ENCODE peak calls at places on chromosome 13, in seven cellular contexts. One of them, this sample, is unnamed. For H3K36me3 and H3K4me1, the result is how much of the 10 kb centered on the place peaks cover.

GRCh38 chr13:52383362-52383761 is 22.6 kb downstream of the THSD1 start:
- DNase-seq in tibial artery: no peak
- DNase-seq in stomach: no peak
- DNase-seq in HCT116: no peak
- DNase-seq in naive thymus-derived CD4-positive, alpha-beta T cell: no peak
- DNase-seq in upper lobe of left lung: no peak
- DNase-seq in upper lobe of right lung: no peak
- DNase-seq in this sample: no peak

GRCh38 chr13:71517004-71517403 is 350.0 kb downstream of the DACH1 start:
- DNase-seq in tibial artery: no peak
- DNase-seq in upper lobe of right lung: no peak
- DNase-seq in HCT116: peak
- DNase-seq in upper lobe of left lung: no peak
- DNase-seq in stomach: no peak
- DNase-seq in naive thymus-derived CD4-positive, alpha-beta T cell: no peak
- DNase-seq in this sample: no peak

GRCh38 chr13:95535243-95535642 is 17.3 kb upstream of the CLDN10 start:
- DNase-seq in naive thymus-derived CD4-positive, alpha-beta T cell: no peak
- DNase-seq in HCT116: peak
- DNase-seq in tibial artery: no peak
- DNase-seq in stomach: no peak
- DNase-seq in upper lobe of left lung: no peak
- DNase-seq in upper lobe of right lung: no peak
- DNase-seq in this sample: no peak

GRCh38 chr13:97005631-97006262 is 11.5 kb upstream of the OXGR1 start:
- DNase-seq in tibial artery: no peak
- DNase-seq in naive thymus-derived CD4-positive, alpha-beta T cell: no peak
- DNase-seq in stomach: no peak
- DNase-seq in upper lobe of right lung: no peak
- DNase-seq in upper lobe of left lung: no peak
- DNase-seq in HCT116: no peak
- DNase-seq in this sample: no peak

GRCh38 chr13:51793570-51794273 is 10.2 kb downstream of the DHRS12 start:
- DNase-seq in stomach: no peak
- DNase-seq in upper lobe of right lung: no peak
- DNase-seq in tibial artery: no peak
- DNase-seq in naive thymus-derived CD4-positive, alpha-beta T cell: no peak
- DNase-seq in upper lobe of left lung: no peak
- DNase-seq in HCT116: peak
- DNase-seq in this sample: no peak

GRCh38 chr13:102799544-102800144 is 725 bp downstream of the BIVM start:
- DNase-seq in tibial artery: peak
- DNase-seq in upper lobe of left lung: peak
- DNase-seq in stomach: peak
- DNase-seq in naive thymus-derived CD4-positive, alpha-beta T cell: peak
- DNase-seq in upper lobe of right lung: peak
- DNase-seq in HCT116: no peak
- DNase-seq in this sample: peak

GRCh38 chr13:66926851-66927524 is 303.1 kb downstream of the PCDH9 start:
- DNase-seq in tibial artery: no peak
- DNase-seq in stomach: no peak
- DNase-seq in naive thymus-derived CD4-positive, alpha-beta T cell: no peak
- DNase-seq in upper lobe of left lung: no peak
- DNase-seq in HCT116: no peak
- DNase-seq in upper lobe of right lung: no peak
- DNase-seq in this sample: no peak

GRCh38 chr13:102948006-102948405 is 102.2 kb downstream of the ERCC5 start:
- DNase-seq in HCT116: no peak
- DNase-seq in upper lobe of left lung: no peak
- DNase-seq in stomach: no peak
- DNase-seq in upper lobe of right lung: no peak
- DNase-seq in tibial artery: no peak
- DNase-seq in naive thymus-derived CD4-positive, alpha-beta T cell: no peak
- DNase-seq in this sample: no peak

GRCh38 chr13:27481766-27482165 is 31.4 kb upstream of the MTIF3 start:
- DNase-seq in stomach: peak
- DNase-seq in naive thymus-derived CD4-positive, alpha-beta T cell: no peak
- DNase-seq in upper lobe of right lung: peak
- DNase-seq in HCT116: peak
- DNase-seq in upper lobe of left lung: peak
- DNase-seq in tibial artery: no peak
- DNase-seq in this sample: no peak

DNA sequence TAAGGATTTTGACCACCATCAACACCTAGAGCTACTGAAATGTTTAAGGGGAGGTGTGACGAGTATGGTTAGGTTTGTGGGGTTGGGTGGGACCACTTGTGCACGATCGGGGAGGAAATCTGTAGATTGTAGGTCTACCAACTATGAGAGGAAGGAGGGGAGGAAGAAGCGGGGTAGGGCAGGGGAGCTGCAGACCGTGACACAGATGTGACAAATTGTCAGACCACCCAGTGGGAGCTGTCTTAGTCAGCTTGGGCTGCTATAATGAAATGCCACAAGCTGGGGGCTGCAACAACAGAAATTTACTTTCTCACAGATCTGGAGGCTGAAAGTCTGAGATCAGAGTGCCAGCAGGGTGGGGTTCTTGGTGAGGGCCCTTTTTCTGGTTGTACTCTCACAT is 62.2 kb upstream of the ARGLU1 start:
- DNase-seq in tibial artery: no peak
- DNase-seq in upper lobe of left lung: no peak
- DNase-seq in stomach: no peak
- DNase-seq in upper lobe of right lung: no peak
- DNase-seq in naive thymus-derived CD4-positive, alpha-beta T cell: no peak
- DNase-seq in HCT116: no peak
- DNase-seq in this sample: no peak
- H3K27ac ChIP-seq in tibial artery: no peak
- H3K27ac ChIP-seq in upper lobe of left lung: no peak
- H3K27ac ChIP-seq in stomach: no peak
- H3K27ac ChIP-seq in upper lobe of right lung: no peak
- H3K27ac ChIP-seq in naive thymus-derived CD4-positive, alpha-beta T cell: no peak
- H3K27ac ChIP-seq in HCT116: no peak
- H3K27ac ChIP-seq in this sample: no peak

GRCh38 chr13:20788312-20788711 is 14.6 kb upstream of the EEF1AKMT1 start:
- DNase-seq in upper lobe of left lung: no peak
- DNase-seq in naive thymus-derived CD4-positive, alpha-beta T cell: no peak
- DNase-seq in upper lobe of right lung: no peak
- DNase-seq in tibial artery: no peak
- DNase-seq in HCT116: no peak
- DNase-seq in stomach: no peak
- DNase-seq in this sample: no peak
- H3K36me3 ChIP-seq in upper lobe of left lung: under half
- H3K36me3 ChIP-seq in naive thymus-derived CD4-positive, alpha-beta T cell: under half
- H3K36me3 ChIP-seq in upper lobe of right lung: under half
- H3K36me3 ChIP-seq in tibial artery: under half
- H3K36me3 ChIP-seq in HCT116: under half
- H3K36me3 ChIP-seq in stomach: under half
- H3K36me3 ChIP-seq in this sample: under half

GRCh38 chr13:60412909-60413616 is 16.0 kb downstream of the TDRD3 start:
- DNase-seq in upper lobe of right lung: no peak
- DNase-seq in upper lobe of left lung: no peak
- DNase-seq in tibial artery: no peak
- DNase-seq in stomach: no peak
- DNase-seq in HCT116: no peak
- DNase-seq in naive thymus-derived CD4-positive, alpha-beta T cell: no peak
- DNase-seq in this sample: no peak

GRCh38 chr13:60418954-60419353 is 21.9 kb downstream of the TDRD3 start:
- DNase-seq in tibial artery: no peak
- DNase-seq in upper lobe of right lung: no peak
- DNase-seq in stomach: no peak
- DNase-seq in upper lobe of left lung: no peak
- DNase-seq in HCT116: no peak
- DNase-seq in naive thymus-derived CD4-positive, alpha-beta T cell: no peak
- DNase-seq in this sample: no peak

GRCh38 chr13:60411983-60412382 is 15.0 kb downstream of the TDRD3 start:
- DNase-seq in tibial artery: no peak
- DNase-seq in HCT116: no peak
- DNase-seq in upper lobe of left lung: no peak
- DNase-seq in upper lobe of right lung: no peak
- DNase-seq in naive thymus-derived CD4-positive, alpha-beta T cell: no peak
- DNase-seq in stomach: no peak
- DNase-seq in this sample: no peak

GRCh38 chr13:60414177-60414576 is 17.2 kb downstream of the TDRD3 start:
- DNase-seq in HCT116: no peak
- DNase-seq in upper lobe of left lung: no peak
- DNase-seq in stomach: no peak
- DNase-seq in upper lobe of right lung: no peak
- DNase-seq in tibial artery: no peak
- DNase-seq in naive thymus-derived CD4-positive, alpha-beta T cell: no peak
- DNase-seq in this sample: no peak

DNA sequence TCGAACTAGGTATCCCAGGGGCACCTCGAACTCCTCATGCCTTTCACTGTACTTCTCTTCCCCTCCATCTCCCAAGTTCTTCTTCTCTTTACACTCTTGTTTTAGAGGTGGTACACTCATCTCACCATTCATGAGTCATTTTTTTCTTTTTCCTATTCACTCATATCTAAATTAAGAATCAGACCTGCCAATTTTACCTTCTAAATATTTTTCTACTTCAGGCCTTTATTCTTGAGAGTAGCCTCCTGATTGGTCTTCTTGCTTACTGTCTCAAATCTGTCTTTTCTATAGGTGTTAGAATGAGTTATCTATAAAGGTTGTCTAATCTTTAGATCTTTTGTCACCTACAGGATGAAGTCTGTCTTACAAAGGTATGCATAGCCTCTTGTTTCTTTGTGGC is 20.7 kb downstream of the TDRD3 start:
- DNase-seq in HCT116: no peak
- DNase-seq in upper lobe of left lung: no peak
- DNase-seq in tibial artery: no peak
- DNase-seq in stomach: no peak
- DNase-seq in upper lobe of right lung: no peak
- DNase-seq in naive thymus-derived CD4-positive, alpha-beta T cell: no peak
- DNase-seq in this sample: no peak
- H3K4me1 ChIP-seq in HCT116: under half
- H3K4me1 ChIP-seq in upper lobe of left lung: under half
- H3K4me1 ChIP-seq in tibial artery: under half
- H3K4me1 ChIP-seq in stomach: under half
- H3K4me1 ChIP-seq in upper lobe of right lung: under half
- H3K4me1 ChIP-seq in naive thymus-derived CD4-positive, alpha-beta T cell: under half
- H3K4me1 ChIP-seq in this sample: under half

GRCh38 chr13:43127103-43127817 is 103.9 kb downstream of the DNAJC15 start:
- DNase-seq in stomach: no peak
- DNase-seq in upper lobe of right lung: no peak
- DNase-seq in tibial artery: no peak
- DNase-seq in naive thymus-derived CD4-positive, alpha-beta T cell: no peak
- DNase-seq in upper lobe of left lung: no peak
- DNase-seq in HCT116: no peak
- DNase-seq in this sample: no peak

GRCh38 chr13:43126420-43126819 is 103.0 kb downstream of the DNAJC15 start:
- DNase-seq in HCT116: no peak
- DNase-seq in upper lobe of left lung: no peak
- DNase-seq in naive thymus-derived CD4-positive, alpha-beta T cell: no peak
- DNase-seq in tibial artery: no peak
- DNase-seq in upper lobe of right lung: no peak
- DNase-seq in stomach: no peak
- DNase-seq in this sample: no peak

GRCh38 chr13:43128504-43128929 is 105.1 kb downstream of the DNAJC15 start:
- DNase-seq in upper lobe of right lung: no peak
- DNase-seq in stomach: no peak
- DNase-seq in HCT116: no peak
- DNase-seq in tibial artery: no peak
- DNase-seq in naive thymus-derived CD4-positive, alpha-beta T cell: no peak
- DNase-seq in upper lobe of left lung: no peak
- DNase-seq in this sample: no peak

GRCh38 chr13:43129021-43129420 is 105.6 kb downstream of the DNAJC15 start:
- DNase-seq in upper lobe of left lung: no peak
- DNase-seq in tibial artery: no peak
- DNase-seq in HCT116: no peak
- DNase-seq in naive thymus-derived CD4-positive, alpha-beta T cell: no peak
- DNase-seq in stomach: no peak
- DNase-seq in upper lobe of right lung: no peak
- DNase-seq in this sample: no peak

DNA sequence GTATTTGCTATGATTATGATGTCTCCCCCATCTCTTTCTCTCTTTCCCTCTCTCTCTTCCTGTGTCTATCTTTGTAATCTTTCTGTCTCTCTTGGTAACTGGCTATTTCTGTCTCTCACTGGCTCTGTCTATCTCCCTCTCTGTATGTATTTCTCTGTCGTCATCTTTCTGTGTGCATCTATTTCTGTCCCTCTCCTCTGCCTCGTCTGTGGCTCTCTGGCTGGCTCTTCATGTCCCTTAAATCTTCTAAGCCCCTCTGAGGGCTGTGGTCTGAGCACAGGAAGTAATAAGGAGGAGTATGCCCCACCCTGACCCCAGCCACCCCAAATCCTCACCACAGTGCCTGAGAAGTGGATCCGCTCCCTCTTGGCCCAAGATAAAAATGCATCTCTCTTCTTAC is 104.4 kb downstream of the DNAJC15 start:
- DNase-seq in tibial artery: no peak
- DNase-seq in HCT116: no peak
- DNase-seq in upper lobe of left lung: no peak
- DNase-seq in naive thymus-derived CD4-positive, alpha-beta T cell: no peak
- DNase-seq in stomach: no peak
- DNase-seq in upper lobe of right lung: no peak
- DNase-seq in this sample: no peak
- H3K27ac ChIP-seq in tibial artery: no peak
- H3K27ac ChIP-seq in HCT116: no peak
- H3K27ac ChIP-seq in upper lobe of left lung: no peak
- H3K27ac ChIP-seq in naive thymus-derived CD4-positive, alpha-beta T cell: no peak
- H3K27ac ChIP-seq in stomach: no peak
- H3K27ac ChIP-seq in upper lobe of right lung: no peak
- H3K27ac ChIP-seq in this sample: no peak

GRCh38 chr13:111270126-111270525 is 50.3 kb upstream of the TEX29 start:
- DNase-seq in tibial artery: no peak
- DNase-seq in upper lobe of right lung: no peak
- DNase-seq in upper lobe of left lung: no peak
- DNase-seq in stomach: no peak
- DNase-seq in HCT116: no peak
- DNase-seq in naive thymus-derived CD4-positive, alpha-beta T cell: no peak
- DNase-seq in this sample: no peak

GRCh38 chr13:111270765-111271164 is 49.7 kb upstream of the TEX29 start:
- DNase-seq in tibial artery: no peak
- DNase-seq in upper lobe of left lung: no peak
- DNase-seq in naive thymus-derived CD4-positive, alpha-beta T cell: no peak
- DNase-seq in upper lobe of right lung: no peak
- DNase-seq in stomach: no peak
- DNase-seq in HCT116: no peak
- DNase-seq in this sample: no peak

GRCh38 chr13:111272117-111272516 is 48.3 kb upstream of the TEX29 start:
- DNase-seq in upper lobe of right lung: no peak
- DNase-seq in upper lobe of left lung: no peak
- DNase-seq in naive thymus-derived CD4-positive, alpha-beta T cell: no peak
- DNase-seq in HCT116: no peak
- DNase-seq in stomach: no peak
- DNase-seq in tibial artery: no peak
- DNase-seq in this sample: no peak

GRCh38 chr13:111269508-111269907 is 50.9 kb upstream of the TEX29 start:
- DNase-seq in tibial artery: no peak
- DNase-seq in naive thymus-derived CD4-positive, alpha-beta T cell: no peak
- DNase-seq in upper lobe of left lung: peak
- DNase-seq in upper lobe of right lung: no peak
- DNase-seq in HCT116: no peak
- DNase-seq in stomach: no peak
- DNase-seq in this sample: no peak

GRCh38 chr13:111271186-111271698 is 49.2 kb upstream of the TEX29 start:
- DNase-seq in tibial artery: no peak
- DNase-seq in naive thymus-derived CD4-positive, alpha-beta T cell: no peak
- DNase-seq in stomach: no peak
- DNase-seq in upper lobe of left lung: no peak
- DNase-seq in upper lobe of right lung: no peak
- DNase-seq in HCT116: no peak
- DNase-seq in this sample: no peak
- H3K36me3 ChIP-seq in tibial artery: half or more
- H3K36me3 ChIP-seq in naive thymus-derived CD4-positive, alpha-beta T cell: half or more
- H3K36me3 ChIP-seq in stomach: under half
- H3K36me3 ChIP-seq in upper lobe of left lung: under half
- H3K36me3 ChIP-seq in upper lobe of right lung: half or more
- H3K36me3 ChIP-seq in HCT116: under half
- H3K36me3 ChIP-seq in this sample: under half